ENCODE peak calls at places on chromosomes 4 and X, in seven cellular contexts. B, S, M, J, R, K and Q are unnamed samples.

GRCh38 chrX:136030357-136031225 is 45.4 kb downstream of the SLC9A6 start:
- DNase-seq in M (no peak), R (peak), S (no peak), J (no peak), K (no peak), B (peak), Q (no peak)

GRCh38 chrX:74293343-74293946 is 10.5 kb upstream of the ZCCHC13 start:
- DNase-seq in M (peak), B (peak), R (peak), K (peak), S (peak), J (peak), Q (peak)

GRCh38 chrX:23901805-23902204 is 5.9 kb downstream of the APOO start:
- DNase-seq in S (peak), K (peak), R (peak), B (no peak), M (peak), J (peak), Q (peak)

GRCh38 chr4:43316813-43317212 is 424.3 kb downstream of the GRXCR1 start:
- DNase-seq in S (no peak), R (peak), M (no peak), B (no peak), K (no peak), J (no peak), Q (no peak)

GRCh38 chr4:3407171-3407771 is 34.5 kb upstream of the HGFAC start:
- DNase-seq in S (no peak), B (no peak), R (no peak), M (no peak), J (no peak), K (no peak), Q (no peak)

GRCh38 chr4:80116516-80116915 is 43.5 kb upstream of the ANTXR2 start:
- DNase-seq in S (no peak), M (no peak), B (no peak), J (no peak), K (no peak), R (no peak), Q (no peak)

GRCh38 chrX:102833136-102833535 is 103.9 kb upstream of the RAB40AL start:
- DNase-seq in J (no peak), B (no peak), S (no peak), M (no peak), K (no peak), R (no peak), Q (peak)

GRCh38 chr4:5824635-5825034 is 68.3 kb downstream of the CRMP1 start:
- DNase-seq in M (no peak), R (peak), S (no peak), B (no peak), K (no peak), J (peak), Q (peak)

GRCh38 chr4:114782842-114783595 is 184.4 kb downstream of the UGT8 start:
- DNase-seq in M (no peak), S (no peak), J (no peak), K (no peak), R (no peak), B (no peak), Q (peak)

GRCh38 chr4:153060191-153060590 is 124.1 kb downstream of the FHDC1 start:
- DNase-seq in R (no peak), S (no peak), K (no peak), J (no peak), B (no peak), M (no peak), Q (no peak)

GRCh38 chr4:87038837-87039715 is 104.3 kb downstream of the AFF1 start:
- DNase-seq in S (peak), K (peak), B (peak), M (peak), J (no peak), R (peak), Q (peak)

GRCh38 chr4:150001815-150002214 is 76.4 kb upstream of the DCLK2 start:
- DNase-seq in S (no peak), J (no peak), B (no peak), M (no peak), R (peak), K (no peak), Q (peak)

GRCh38 chr4:110680217-110680616 is 57.3 kb upstream of the PITX2 start:
- DNase-seq in S (no peak), K (no peak), B (no peak), J (no peak), R (no peak), M (no peak), Q (no peak)

GRCh38 chr4:37686373-37687174 is at the start of gene RELL1:
- DNase-seq in M (peak), J (peak), R (peak), B (peak), K (peak), S (peak), Q (peak)

GRCh38 chr4:8035371-8035780 is 95.7 kb upstream of the AFAP1 start:
- DNase-seq in R (peak), K (no peak), B (no peak), M (no peak), S (no peak), J (no peak), Q (peak)

GRCh38 chr4:77797239-77797638 is 21.9 kb downstream of the CNOT6L start:
- DNase-seq in K (no peak), R (peak), B (no peak), M (no peak), S (no peak), J (no peak), Q (no peak)

GRCh38 chr4:8817081-8817812 is 54.4 kb downstream of the HMX1 start:
- DNase-seq in M (no peak), B (no peak), R (no peak), J (no peak), K (no peak), S (no peak), Q (no peak)

GRCh38 chrX:119870626-119871131 is 854 bp downstream of the RNF113A start:
- DNase-seq in J (peak), B (no peak), K (no peak), M (no peak), R (no peak), S (no peak), Q (no peak)

GRCh38 chr4:25861951-25862410 is 807 bp downstream of the SEL1L3 start:
- DNase-seq in M (peak), J (peak), K (no peak), R (peak), S (no peak), B (no peak), Q (peak)

GRCh38 chr4:158530898-158531297 is 9.2 kb downstream of the RXFP1 start:
- DNase-seq in K (no peak), B (no peak), R (no peak), M (no peak), S (no peak), J (no peak), Q (no peak)

GRCh38 chr4:68378226-68378625 is 28.3 kb upstream of the YTHDC1 start:
- DNase-seq in S (no peak), R (no peak), M (no peak), J (no peak), K (no peak), B (no peak), Q (no peak)

GRCh38 chrX:29661290-29661689 is 554.1 kb upstream of the MAGEB2 start:
- DNase-seq in B (no peak), M (no peak), S (no peak), R (peak), J (no peak), K (no peak), Q (peak)

GRCh38 chrX:129984196-129984962 is 1.9 kb downstream of the BCORL1 start:
- DNase-seq in K (no peak), B (no peak), J (peak), M (peak), R (no peak), S (no peak), Q (no peak)

GRCh38 chr4:11722218-11722617 is 293.5 kb upstream of the HS3ST1 start:
- DNase-seq in M (no peak), S (no peak), K (no peak), J (no peak), R (no peak), B (no peak), Q (no peak)

GRCh38 chr4:185062606-185063005 is 44.3 kb downstream of the HELT start:
- DNase-seq in M (no peak), B (no peak), J (no peak), S (no peak), K (no peak), R (no peak), Q (no peak)

GRCh38 chrX:73561791-73562190 is 1.2 kb upstream of the CHIC1 start:
- DNase-seq in B (no peak), J (no peak), K (no peak), S (no peak), M (no peak), R (no peak), Q (no peak)

GRCh38 chrX:33252306-33252825 is 41.0 kb upstream of the DMD start:
- DNase-seq in B (no peak), M (no peak), K (no peak), J (no peak), R (no peak), S (no peak), Q (no peak)

GRCh38 chrX:36897690-36898089 is 110.5 kb upstream of the FAM47C start:
- DNase-seq in R (no peak), S (no peak), J (no peak), B (no peak), K (no peak), M (no peak), Q (no peak)